ENCODE peak calls at places on chromosomes 7 and 10, in ten cellular contexts. A is hippocampal formation; Y is activated T-cell treated with anti-CD3 and anti-CD28 coated beads, Interleukin-2, amount 50 U/mL, for 72 hours; V is anterior cingulate cortex; Q is left lung; J is activated CD4-positive, alpha-beta T cell treated with anti-CD3 and anti-CD28 coated beads, Interleukin-2, amount 50 U/mL, for 1 hour; Z is dorsolateral prefrontal cortex; F is Panc1; X is fibroblast of the conjunctiva; P is lung microvascular endothelial cell. U is an unnamed sample.
A peak's percentile ranks its signal among the peaks of the same experiment; 100 is the strongest.

GRCh38 chr10:35961501-35961900 is 319.4 kb upstream of the FZD8 start:
- DNase-seq in Z (no peak), P (peak; percentile 84), J (no peak), A (no peak), Q (no peak), X (no peak), Y (no peak), F (no peak), V (no peak), U (no peak)

GRCh38 chr10:124524991-124525653 is 63.5 kb downstream of the LHPP start:
- DNase-seq in Y (no peak), P (no peak), Z (no peak), J (no peak), A (peak; percentile 40), Q (peak; percentile 73), F (no peak), X (no peak), V (no peak), U (no peak)

GRCh38 chr7:105759670-105760548 is 116.5 kb downstream of the ATXN7L1 start:
- DNase-seq in P (peak; percentile 72), V (peak; percentile 53), J (peak; percentile 13), F (no peak), X (peak; percentile 48), A (peak; percentile 11), Z (no peak), Y (no peak), Q (no peak), U (no peak)

GRCh38 chr10:78291733-78292132 is 258.1 kb downstream of the RPS24 start:
- DNase-seq in F (no peak), P (no peak), X (no peak), A (no peak), J (no peak), Q (no peak), Z (no peak), Y (no peak), V (no peak), U (no peak)

GRCh38 chr10:24821986-24822385 is 98.3 kb upstream of the ARHGAP21 start:
- DNase-seq in X (no peak), Q (no peak), Z (no peak), F (peak; percentile 63), P (peak; percentile 41), Y (peak; percentile 5), A (no peak), V (no peak), J (no peak), U (no peak)

GRCh38 chr10:28365840-28366239 is 63.0 kb upstream of the MPP7 start:
- DNase-seq in J (no peak), P (no peak), Q (no peak), Z (no peak), X (no peak), Y (no peak), A (no peak), V (no peak), F (no peak), U (no peak)

GRCh38 chr10:127577376-127577775 is 28.3 kb downstream of the NPS start:
- DNase-seq in Z (no peak), V (no peak), J (no peak), P (no peak), A (no peak), Y (no peak), X (no peak), Q (no peak), F (no peak), U (no peak)

GRCh38 chr10:22657566-22658190 is 56.7 kb downstream of the PIP4K2A start:
- DNase-seq in Z (no peak), Y (no peak), A (no peak), P (peak; percentile 50), X (no peak), Q (no peak), J (no peak), F (no peak), V (no peak), U (no peak)

GRCh38 chr10:95525033-95525418 is 36.1 kb downstream of the SORBS1 start:
- DNase-seq in V (no peak), X (no peak), A (no peak), J (no peak), Z (no peak), Y (no peak), F (no peak), Q (no peak), P (no peak), U (no peak)

GRCh38 chr10:114623661-114624294 is 34.3 kb downstream of the ABLIM1 start:
- DNase-seq in J (no peak), F (no peak), Y (no peak), V (no peak), X (no peak), P (peak; percentile 70), Z (no peak), Q (no peak), A (no peak), U (no peak)

GRCh38 chr10:101001225-101002035 is 1.8 kb downstream of the LZTS2 start:
- DNase-seq in V (peak; percentile 47), F (no peak), X (peak; percentile 77), A (peak; percentile 60), P (peak; percentile 97), J (no peak), Z (peak; percentile 73), Y (no peak), Q (peak; percentile 84), U (no peak)

U was measured in GM06990.